ENCODE peak calls at places on chromosomes 7 and 10, in six cellular contexts. One of them, this sample, is unnamed.

GRCh38 chr10:44326474-44327030 is 58.3 kb downstream of the CXCL12 start:
- DNase-seq in NCI-H1417: no peak
- DNase-seq in NCI-H226: no peak
- DNase-seq in frontal cortex: no peak
- DNase-seq in GM23248: no peak
- DNase-seq in T-helper 2 cell: no peak
- DNase-seq in this sample: no peak

GRCh38 chr7:140640727-140641531 is at the start of gene DENND2A:
- DNase-seq in NCI-H1417: peak
- DNase-seq in NCI-H226: no peak
- DNase-seq in frontal cortex: peak
- DNase-seq in GM23248: peak
- DNase-seq in T-helper 2 cell: no peak
- DNase-seq in this sample: peak

GRCh38 chr7:76358053-76358477 is 726 bp downstream of the YWHAG start:
- DNase-seq in NCI-H1417: peak
- DNase-seq in NCI-H226: no peak
- DNase-seq in frontal cortex: peak
- DNase-seq in GM23248: peak
- DNase-seq in T-helper 2 cell: peak
- DNase-seq in this sample: peak

GRCh38 chr10:99234739-99235468 is 748 bp downstream of the HPSE2 start:
- DNase-seq in NCI-H1417: no peak
- DNase-seq in NCI-H226: no peak
- DNase-seq in frontal cortex: no peak
- DNase-seq in GM23248: peak
- DNase-seq in T-helper 2 cell: no peak
- DNase-seq in this sample: no peak

GRCh38 chr7:123876557-123877256 is 31.7 kb downstream of the HYAL4 start:
- DNase-seq in NCI-H1417: no peak
- DNase-seq in NCI-H226: no peak
- DNase-seq in frontal cortex: no peak
- DNase-seq in GM23248: no peak
- DNase-seq in T-helper 2 cell: no peak
- DNase-seq in this sample: no peak

GRCh38 chr10:86659721-86660438 is 5.5 kb downstream of the OPN4 start:
- DNase-seq in NCI-H1417: no peak
- DNase-seq in NCI-H226: no peak
- DNase-seq in frontal cortex: no peak
- DNase-seq in GM23248: no peak
- DNase-seq in T-helper 2 cell: no peak
- DNase-seq in this sample: no peak

GRCh38 chr7:80231719-80232118 is 97.1 kb downstream of the GNAI1 start:
- DNase-seq in NCI-H1417: no peak
- DNase-seq in NCI-H226: peak
- DNase-seq in frontal cortex: no peak
- DNase-seq in GM23248: peak
- DNase-seq in T-helper 2 cell: no peak
- DNase-seq in this sample: peak

GRCh38 chr7:45586748-45587520 is 12.8 kb downstream of the ADCY1 start:
- DNase-seq in NCI-H1417: no peak
- DNase-seq in NCI-H226: no peak
- DNase-seq in frontal cortex: no peak
- DNase-seq in GM23248: no peak
- DNase-seq in T-helper 2 cell: no peak
- DNase-seq in this sample: no peak

GRCh38 chr10:92787557-92788152 is 60.7 kb upstream of the EXOC6 start:
- DNase-seq in NCI-H1417: peak
- DNase-seq in NCI-H226: no peak
- DNase-seq in frontal cortex: no peak
- DNase-seq in GM23248: no peak
- DNase-seq in T-helper 2 cell: no peak
- DNase-seq in this sample: no peak

GRCh38 chr10:24900888-24901685 is 51.3 kb downstream of the PRTFDC1 start:
- DNase-seq in NCI-H1417: no peak
- DNase-seq in NCI-H226: no peak
- DNase-seq in frontal cortex: no peak
- DNase-seq in GM23248: no peak
- DNase-seq in T-helper 2 cell: no peak
- DNase-seq in this sample: no peak

GRCh38 chr10:27440021-27440420 is 64.1 kb upstream of the RAB18 start:
- DNase-seq in NCI-H1417: no peak
- DNase-seq in NCI-H226: peak
- DNase-seq in frontal cortex: no peak
- DNase-seq in GM23248: no peak
- DNase-seq in T-helper 2 cell: no peak
- DNase-seq in this sample: no peak

This sample was measured in AG08395.